ENCODE peak calls at places on chromosomes 2 and 18, in four cellular contexts. C, O, V and S are unnamed samples.
A peak's percentile ranks its signal among the peaks of the same experiment; 100 is the strongest.

GRCh38 chr2:190537765-190538164 is 3.2 kb upstream of the NEMP2 start:
- DNase-seq in C (no peak), O (no peak), V (no peak), S (no peak)

GRCh38 chr18:26543368-26543767 is 5.0 kb downstream of the KCTD1 start:
- DNase-seq in C (no peak), O (no peak), V (no peak), S (no peak)

GRCh38 chr2:150063432-150063889 is 424.0 kb downstream of the RND3 start:
- DNase-seq in C (no peak), O (peak; percentile 86), V (no peak), S (no peak)

GRCh38 chr2:222288590-222289279 is 10.1 kb downstream of the PAX3 start:
- DNase-seq in C (no peak), O (no peak), V (no peak), S (no peak)

GRCh38 chr2:38098351-38099095 is 22.6 kb upstream of the CYP1B1 start:
- DNase-seq in C (no peak), O (peak; percentile 30), V (no peak), S (no peak)

GRCh38 chr18:21735452-21736015 is 5.1 kb upstream of the MIB1 start:
- DNase-seq in C (no peak), O (peak; percentile 8), V (no peak), S (peak; percentile 32)

GRCh38 chr2:240575101-240575965 is 7.0 kb downstream of the RNPEPL1 start:
- DNase-seq in C (no peak), O (no peak), V (no peak), S (peak; percentile 7)

GRCh38 chr2:180291060-180291459 is 284.0 kb upstream of the CWC22 start:
- DNase-seq in C (no peak), O (peak; percentile 90), V (no peak), S (no peak)

GRCh38 chr2:68043719-68044498 is 18.9 kb downstream of the C1D start:
- DNase-seq in C (no peak), O (peak; percentile 90), V (no peak), S (no peak)

GRCh38 chr18:76571689-76572088 is 76.6 kb upstream of the ZNF516 start:
- DNase-seq in C (no peak), O (no peak), V (no peak), S (no peak)

GRCh38 chr2:232527905-232528470 is 2.0 kb downstream of the CHRND start:
- DNase-seq in C (no peak), O (no peak), V (no peak), S (peak; percentile 11)

DNA sequence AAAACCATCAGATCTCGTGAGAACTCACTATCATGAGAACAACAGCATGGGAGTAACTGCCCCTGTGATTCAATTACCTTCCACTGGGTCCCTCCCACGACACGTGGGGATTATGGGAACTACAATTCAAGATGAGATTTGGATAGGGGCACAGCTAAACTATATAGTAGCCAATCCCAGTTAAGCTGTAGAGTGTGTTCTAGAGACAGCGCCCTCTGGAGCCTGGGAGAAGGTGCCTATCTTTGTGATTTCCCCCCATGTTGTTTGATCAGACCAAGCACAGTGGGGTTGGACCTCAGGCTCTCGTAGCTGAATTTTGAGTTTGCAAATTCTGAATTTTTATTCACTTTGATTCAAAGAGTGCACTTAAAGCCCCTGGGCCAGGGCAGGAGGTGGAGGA is 108.2 kb upstream of the TWIST2 start:
- DNase-seq in C (no peak), O (no peak), V (no peak), S (no peak)
- TF ChIP-seq CTCF in C (no peak), O (peak; percentile 2), V (no peak), S (no peak)

GRCh38 chr2:165699931-165700330 is 94.1 kb downstream of the GALNT3 start:
- DNase-seq in C (no peak), O (no peak), V (no peak), S (no peak)

GRCh38 chr2:165693838-165694237 is 100.2 kb downstream of the GALNT3 start:
- DNase-seq in C (no peak), O (no peak), V (no peak), S (no peak)

GRCh38 chr2:165700511-165700910 is 93.5 kb downstream of the GALNT3 start:
- DNase-seq in C (no peak), O (no peak), V (no peak), S (peak; percentile 34)

GRCh38 chr2:165697727-165698620 is 96.1 kb downstream of the GALNT3 start:
- DNase-seq in C (no peak), O (no peak), V (no peak), S (no peak)

GRCh38 chr2:165698621-165698946 is 95.5 kb downstream of the GALNT3 start:
- DNase-seq in C (peak; percentile 32), O (peak; percentile 64), V (peak; percentile 41), S (peak; percentile 18)
- TF ChIP-seq CTCF in C (no peak), O (peak; percentile 66), V (peak; percentile 12), S (peak; percentile 40)

GRCh38 chr2:200615247-200615646 is 29.4 kb downstream of the AOX1 start:
- DNase-seq in C (no peak), O (peak; percentile 83), V (no peak), S (no peak)
- TF ChIP-seq CTCF in C (no peak), O (peak; percentile 24), V (no peak), S (no peak)

DNA sequence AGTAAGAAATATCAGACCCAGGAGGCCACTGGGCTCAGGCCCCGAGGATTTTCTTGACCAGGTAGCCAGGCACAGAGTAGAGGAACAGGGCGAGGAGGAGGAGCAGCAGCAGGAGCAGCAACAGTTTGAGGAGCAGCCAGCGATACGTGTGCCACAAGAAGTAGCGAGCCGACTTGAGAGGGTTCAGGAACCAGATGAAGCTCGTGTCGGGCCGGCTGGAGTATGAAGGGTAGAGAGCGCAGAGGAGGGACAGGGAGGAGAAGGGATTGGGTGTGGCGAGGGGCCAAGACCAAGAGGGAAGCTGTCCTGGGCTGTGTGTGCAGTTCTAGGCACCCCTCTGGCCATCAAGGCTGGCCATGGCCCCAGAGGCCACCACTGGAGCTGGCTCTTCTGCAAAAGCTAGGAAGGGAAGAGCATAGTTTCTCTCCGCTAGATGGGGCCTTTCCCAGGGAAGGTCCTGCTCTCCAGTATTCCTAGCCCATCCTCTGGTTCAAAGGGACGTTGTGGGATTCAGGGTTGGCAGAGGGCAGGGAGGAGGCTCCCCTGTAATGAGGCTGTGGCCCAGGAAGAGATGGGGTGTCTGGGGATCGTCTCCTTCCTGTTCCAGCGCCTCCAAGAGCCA is 17.8 kb downstream of the OTOF start:
- DNase-seq in C (no peak), O (no peak), V (no peak), S (no peak)
- TF ChIP-seq CTCF in C (no peak), O (no peak), V (no peak), S (no peak)

DNA sequence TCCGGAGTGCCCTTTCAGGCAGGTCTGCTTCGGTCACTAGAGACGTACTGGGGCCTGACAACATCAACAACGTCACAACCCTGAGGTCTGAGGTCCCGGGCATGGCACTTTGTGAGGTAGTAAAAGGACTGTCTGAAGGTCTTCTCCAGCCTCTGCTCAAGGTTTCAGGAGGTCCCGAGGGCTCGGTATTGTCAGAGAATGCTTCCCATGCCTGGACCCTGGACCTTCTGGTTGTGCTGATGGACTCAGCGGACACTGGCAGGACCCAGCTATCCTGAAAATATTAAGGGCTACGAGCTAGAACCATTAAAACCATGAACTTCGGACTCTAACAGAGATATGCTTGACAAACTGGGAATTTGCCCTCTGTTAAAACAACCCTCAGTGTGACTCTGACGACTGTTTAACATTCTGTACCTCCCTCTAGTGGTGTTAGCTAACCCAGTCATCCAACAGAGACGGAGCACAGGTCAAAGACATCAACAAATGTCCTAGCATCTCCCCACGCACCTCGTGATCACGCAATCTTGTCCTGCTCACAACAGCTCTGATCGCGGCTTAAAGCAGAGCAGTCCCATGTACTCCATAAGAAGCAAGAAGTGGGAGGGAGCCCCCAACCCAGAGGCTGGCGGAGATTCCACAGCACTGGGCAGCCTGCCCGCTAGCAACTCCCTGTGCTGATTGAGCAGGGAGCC is 96.5 kb downstream of the CCDC93 start:
- DNase-seq in C (no peak), O (peak; percentile 29), V (no peak), S (no peak)
- TF ChIP-seq CTCF in C (no peak), O (peak; percentile 28), V (no peak), S (no peak)

DNA sequence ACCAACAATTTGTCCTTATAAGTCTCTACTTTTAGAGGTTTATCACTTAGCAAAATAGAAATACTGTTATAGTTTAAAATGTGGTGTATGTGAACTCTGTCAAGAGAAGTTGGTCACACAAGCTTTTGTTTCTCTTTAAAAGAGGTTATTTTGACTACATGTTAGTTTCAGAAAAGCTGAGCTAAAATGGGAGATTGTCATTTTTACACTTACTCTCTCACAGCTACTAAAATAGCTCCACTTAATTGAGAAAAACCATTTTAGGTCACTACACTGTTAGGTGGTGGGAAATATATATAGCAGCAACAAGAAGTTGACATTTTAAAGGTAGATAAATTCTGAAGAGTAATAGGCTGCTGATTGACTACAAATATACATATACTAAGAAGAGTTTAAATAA is 161.5 kb upstream of the KCNJ3 start:
- DNase-seq in C (no peak), O (no peak), V (no peak), S (no peak)
- TF ChIP-seq CTCF in C (no peak), O (no peak), V (no peak), S (no peak)

GRCh38 chr2:197149546-197149945 is 161.0 kb downstream of the ANKRD44 start:
- DNase-seq in C (no peak), O (no peak), V (no peak), S (no peak)

GRCh38 chr2:197147942-197148341 is 162.6 kb downstream of the ANKRD44 start:
- DNase-seq in C (no peak), O (no peak), V (no peak), S (no peak)

GRCh38 chr2:197148401-197148800 is 162.2 kb downstream of the ANKRD44 start:
- DNase-seq in C (no peak), O (no peak), V (no peak), S (no peak)

GRCh38 chr2:197158138-197158537 is 152.4 kb downstream of the ANKRD44 start:
- DNase-seq in C (no peak), O (no peak), V (no peak), S (no peak)

GRCh38 chr2:197152451-197153228 is 157.9 kb downstream of the ANKRD44 start:
- DNase-seq in C (no peak), O (no peak), V (no peak), S (no peak)
- TF ChIP-seq CTCF in C (no peak), O (no peak), V (no peak), S (no peak)

GRCh38 chr2:160354677-160355076 is 138.9 kb downstream of the RBMS1 start:
- DNase-seq in C (no peak), O (no peak), V (no peak), S (no peak)

GRCh38 chr2:160351978-160352377 is 141.6 kb downstream of the RBMS1 start:
- DNase-seq in C (no peak), O (peak; percentile 82), V (no peak), S (no peak)

GRCh38 chr2:160353813-160354212 is 139.8 kb downstream of the RBMS1 start:
- DNase-seq in C (no peak), O (no peak), V (no peak), S (no peak)

GRCh38 chr2:160352492-160352891 is 141.1 kb downstream of the RBMS1 start:
- DNase-seq in C (no peak), O (peak; percentile 71), V (no peak), S (no peak)

GRCh38 chr2:160353166-160353565 is 140.4 kb downstream of the RBMS1 start:
- DNase-seq in C (no peak), O (no peak), V (peak; percentile 4), S (no peak)
- TF ChIP-seq CTCF in C (no peak), O (peak; percentile 10), V (peak; percentile 22), S (no peak)